ENCODE peak calls at places on chromosomes 2 and 18, in five cellular contexts. E, N, P, R and T are unnamed samples.

GRCh38 chr2:27735263-27735904 is 36.1 kb upstream of the MRPL33 start:
- DNase-seq in R (peak), P (peak), N (peak), E (peak), T (peak)

GRCh38 chr2:187302619-187303018 is 145.4 kb downstream of the CALCRL start:
- DNase-seq in E (no peak), N (no peak), R (no peak), P (no peak), T (no peak)

GRCh38 chr18:41751161-41751560 is 203.9 kb upstream of the PIK3C3 start:
- DNase-seq in E (no peak), R (no peak), N (no peak), P (no peak), T (no peak)

GRCh38 chr18:48472610-48473009 is 63.4 kb upstream of the ZBTB7C start:
- DNase-seq in P (no peak), N (no peak), R (no peak), E (no peak), T (no peak)

GRCh38 chr18:11178951-11179549 is 29.7 kb upstream of the PIEZO2 start:
- DNase-seq in E (no peak), P (no peak), N (no peak), R (no peak), T (peak)

GRCh38 chr2:66684289-66684688 is 249.4 kb downstream of the MEIS1 start:
- DNase-seq in E (no peak), P (no peak), N (no peak), R (no peak), T (no peak)

GRCh38 chr2:68121873-68122679 is 35.6 kb upstream of the PNO1 start:
- DNase-seq in P (peak), E (peak), R (peak), N (peak), T (peak)

GRCh38 chr2:212997526-212998020 is 153.8 kb downstream of the IKZF2 start:
- DNase-seq in R (no peak), E (peak), P (no peak), N (no peak), T (no peak)

GRCh38 chr2:166388488-166389070 is 12.8 kb upstream of the SCN9A start:
- DNase-seq in E (no peak), P (no peak), N (no peak), R (no peak), T (no peak)

GRCh38 chr2:234999740-235000425 is 48.1 kb downstream of the SH3BP4 start:
- DNase-seq in E (no peak), R (no peak), N (no peak), P (no peak), T (no peak)

GRCh38 chr18:59470627-59471121 is 111.6 kb upstream of the LMAN1 start:
- DNase-seq in N (no peak), R (no peak), P (no peak), E (no peak), T (no peak)

GRCh38 chr2:213187833-213188532 is 36.6 kb upstream of the IKZF2 start:
- DNase-seq in P (no peak), N (no peak), E (peak), R (no peak), T (no peak)

GRCh38 chr2:238868067-238868524 is 20.2 kb downstream of the TWIST2 start:
- DNase-seq in R (no peak), N (no peak), P (no peak), E (no peak), T (no peak)

GRCh38 chr2:46481541-46482193 is 2.3 kb downstream of the TMEM247 start:
- DNase-seq in R (no peak), E (no peak), N (no peak), P (peak), T (no peak)

GRCh38 chr18:24914685-24915267 is 437.2 kb downstream of the ZNF521 start:
- DNase-seq in N (no peak), R (no peak), E (no peak), P (no peak), T (no peak)

GRCh38 chr2:108573070-108573469 is 38.8 kb downstream of the LIMS1 start:
- DNase-seq in N (no peak), P (no peak), E (no peak), R (no peak), T (no peak)

GRCh38 chr2:138029238-138029637 is 65.0 kb downstream of the HNMT start:
- DNase-seq in P (no peak), E (no peak), N (no peak), R (no peak), T (no peak)

GRCh38 chr18:21600526-21601410 is at the start of gene ESCO1:
- DNase-seq in P (peak), N (peak), R (peak), E (peak), T (peak)

GRCh38 chr18:40911582-40912254 is 1043.3 kb upstream of the PIK3C3 start:
- DNase-seq in E (no peak), N (no peak), R (no peak), P (no peak), T (no peak)

GRCh38 chr18:6959110-6959509 is 158.5 kb downstream of the LAMA1 start:
- DNase-seq in R (no peak), E (no peak), N (no peak), P (no peak), T (no peak)

GRCh38 chr2:74867841-74868658 is 34.1 kb downstream of the HK2 start:
- DNase-seq in E (no peak), R (no peak), N (no peak), P (no peak), T (no peak)

GRCh38 chr2:98643496-98644100 is 35.2 kb downstream of the UNC50 start:
- DNase-seq in P (no peak), N (no peak), E (no peak), R (no peak), T (no peak)

GRCh38 chr2:12856934-12857660 is 140.4 kb downstream of the TRIB2 start:
- DNase-seq in P (no peak), N (peak), E (no peak), R (no peak), T (no peak)